ENCODE peak calls at places on chromosomes 7 and 10, in four cellular contexts. A is CD8-positive, alpha-beta memory T cell; W is heart left ventricle; Z is RWPE1. M is an unnamed sample.

GRCh38 chr10:112950714-112951348 is 784 bp downstream of the TCF7L2 start:
- DNase-seq in Z (no peak), A (peak; percentile 4), W (peak; percentile 33), M (peak; percentile 59)

GRCh38 chr10:69065406-69066361 is 22.2 kb upstream of the SRGN start:
- DNase-seq in A (no peak), Z (no peak), W (peak; percentile 74), M (no peak)

GRCh38 chr10:124296813-124297788 is 121.6 kb downstream of the OAT start:
- DNase-seq in W (no peak), Z (no peak), A (no peak), M (no peak)

GRCh38 chr10:89466599-89467035 is 52.2 kb downstream of the IFIT5 start:
- DNase-seq in Z (peak; percentile 86), W (no peak), A (no peak), M (peak; percentile 31)

GRCh38 chr10:24982294-24983064 is 30.1 kb upstream of the PRTFDC1 start:
- DNase-seq in W (no peak), A (no peak), Z (no peak), M (no peak)

GRCh38 chr10:68271104-68271882 is 39.4 kb upstream of the ATOH7 start:
- DNase-seq in A (no peak), Z (no peak), W (peak; percentile 57), M (no peak)

GRCh38 chr7:142774826-142775225 is 4.1 kb downstream of the PRSS2 start:
- DNase-seq in A (no peak), Z (no peak), W (no peak), M (no peak)

GRCh38 chr7:149826344-149827088 is 11.7 kb upstream of the ZNF862 start:
- DNase-seq in W (peak; percentile 15), A (no peak), Z (no peak), M (no peak)

GRCh38 chr10:74079914-74080590 is 70.6 kb downstream of the AP3M1 start:
- DNase-seq in Z (peak; percentile 55), W (no peak), A (no peak), M (peak; percentile 52)

GRCh38 chr10:57864789-57865676 is 402.7 kb downstream of the IPMK start:
- DNase-seq in W (no peak), A (no peak), Z (no peak), M (no peak)

GRCh38 chr10:109976657-109977056 is 31.1 kb upstream of the ADD3 start:
- DNase-seq in A (no peak), Z (no peak), W (no peak), M (no peak)

GRCh38 chr10:102230264-102230860 is 4.3 kb downstream of the ELOVL3 start:
- DNase-seq in W (peak; percentile 56), Z (peak; percentile 67), A (no peak), M (peak; percentile 82)

GRCh38 chr7:64882341-64883112 is 20.5 kb upstream of the ZNF273 start:
- DNase-seq in A (no peak), W (peak; percentile 86), Z (peak; percentile 62), M (no peak)

DNA sequence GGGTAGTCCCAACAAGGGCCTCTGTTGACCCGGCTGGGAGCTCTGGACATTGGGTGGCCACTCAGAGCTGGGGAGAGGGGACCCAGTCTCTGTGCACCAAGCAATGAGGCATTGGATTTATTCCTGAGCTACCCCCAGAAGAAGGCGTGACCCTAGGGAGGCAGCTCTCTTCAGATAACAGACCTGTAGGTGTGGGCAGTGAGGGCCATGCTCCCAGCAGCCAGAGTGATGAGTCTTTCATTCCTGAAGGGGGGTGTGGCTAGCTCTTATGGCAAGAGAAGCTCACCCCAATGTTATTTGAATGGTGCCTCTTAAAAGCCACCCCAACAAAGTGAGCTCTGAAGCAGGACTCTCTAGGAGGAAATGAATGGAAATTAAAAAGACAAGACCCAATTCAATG is 20.3 kb downstream of the TEX36 start:
- DNase-seq in W (no peak), A (no peak), Z (peak; percentile 30), M (no peak)
- H3K27ac ChIP-seq in W (no peak overlapping the region), A (no peak overlapping the region), Z (no peak overlapping the region), M (no peak overlapping the region)

GRCh38 chr7:129073204-129073603 is 18.3 kb upstream of the TNPO3 start:
- DNase-seq in W (no peak), A (no peak), Z (no peak), M (no peak)

GRCh38 chr7:129073738-129074137 is 18.8 kb upstream of the TNPO3 start:
- DNase-seq in W (no peak), A (no peak), Z (no peak), M (no peak)

GRCh38 chr7:129074994-129075393 is 20.1 kb upstream of the TNPO3 start:
- DNase-seq in Z (no peak), A (no peak), W (no peak), M (no peak)

GRCh38 chr7:129074361-129074871 is 19.5 kb upstream of the TNPO3 start:
- DNase-seq in W (no peak), Z (no peak), A (no peak), M (no peak)

GRCh38 chr7:129072410-129073063 is 17.6 kb upstream of the TNPO3 start:
- DNase-seq in Z (no peak), A (no peak), W (no peak), M (no peak)
- H3K27ac ChIP-seq in Z (no peak overlapping the region), A (no peak overlapping the region), W (peak overlapping the region; percentile 30), M (no peak overlapping the region)

DNA sequence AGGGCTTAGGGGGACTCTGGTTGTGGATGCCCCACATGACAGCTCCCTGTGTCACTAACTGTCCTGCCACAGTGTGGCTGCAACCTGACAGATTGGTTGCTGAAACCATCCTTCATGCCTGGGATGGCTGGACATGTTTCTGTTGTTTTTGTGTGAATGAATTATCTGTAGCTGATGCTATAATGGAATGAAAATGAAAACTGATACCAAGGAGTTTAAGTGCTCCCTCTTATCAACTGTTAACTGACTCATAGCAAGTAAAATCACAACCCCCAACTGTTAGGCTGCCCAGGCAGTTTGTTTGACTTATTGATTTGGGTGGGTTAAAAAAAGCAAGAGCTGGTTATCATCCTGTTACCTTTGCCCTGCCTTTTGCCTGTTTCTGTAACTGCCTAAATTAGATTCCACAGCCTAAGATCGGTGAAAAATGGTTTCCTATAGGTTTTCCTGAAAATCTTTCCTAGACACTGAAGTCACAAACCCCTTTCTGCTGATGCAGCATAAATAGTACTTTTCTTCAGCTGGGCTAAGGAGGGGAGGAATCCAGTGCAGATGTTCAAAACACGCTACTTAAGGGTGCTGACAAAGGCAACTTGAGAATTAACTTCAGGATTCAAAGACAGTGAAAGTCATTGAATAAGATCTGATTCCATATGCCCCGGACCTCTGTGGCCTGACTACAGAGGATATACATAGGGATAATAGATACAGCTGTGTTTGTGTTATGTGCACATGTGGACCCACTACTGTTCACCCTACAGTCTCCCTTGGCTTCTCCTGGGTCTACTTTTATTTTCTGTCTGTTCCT is 5.7 kb downstream of the FRAT2 start:
- DNase-seq in A (no peak), Z (no peak), W (no peak), M (no peak)
- H3K27ac ChIP-seq in A (no peak overlapping the region), Z (no peak overlapping the region), W (no peak overlapping the region), M (peak overlapping the region; percentile 20)

GRCh38 chr10:119655566-119656001 is 4.4 kb downstream of the BAG3 start:
- DNase-seq in W (peak; percentile 82), A (peak; percentile 16), Z (peak; percentile 55), M (no peak)
- H3K27ac ChIP-seq in W (peak overlapping the region; percentile 96), A (peak overlapping the region; percentile 17), Z (peak overlapping the region; percentile 98), M (no peak overlapping the region)

GRCh38 chr7:17498230-17498629 is 199.8 kb downstream of the AHR start:
- DNase-seq in W (no peak), Z (no peak), A (no peak), M (no peak)
- H3K27ac ChIP-seq in W (no peak overlapping the region), Z (no peak overlapping the region), A (no peak overlapping the region), M (no peak overlapping the region)